ENCODE peak calls at places on chromosomes 7 and 10, in nine cellular contexts. Q is spleen, T is ascending aorta, W is AG10803, J is progenitor cell of endocrine pancreas, L is AG04450, B is fibroblast of the aortic adventitia, O is left ventricle myocardium inferior, M is lower lobe of right lung. U is an unnamed sample.

GRCh38 chr10:92740762-92741161 is 51.0 kb downstream of the HHEX start:
- DNase-seq in W (peak; percentile 12), B (peak; percentile 42), M (no peak), J (no peak), Q (no peak), L (no peak), T (no peak), O (no peak), U (peak; percentile 8)

GRCh38 chr7:139739863-139740597 is 37.8 kb downstream of the HIPK2 start:
- DNase-seq in L (no peak), J (no peak), T (no peak), B (no peak), W (no peak), Q (no peak), M (no peak), O (peak; percentile 63), U (no peak)

GRCh38 chr7:85111761-85112160 is 75.1 kb downstream of the SEMA3D start:
- DNase-seq in M (no peak), Q (no peak), L (no peak), B (peak; percentile 35), O (no peak), T (no peak), W (peak; percentile 42), J (no peak), U (peak; percentile 50)

GRCh38 chr7:120725376-120726039 is 132.4 kb downstream of the TSPAN12 start:
- DNase-seq in B (peak; percentile 78), M (no peak), W (peak; percentile 49), T (no peak), Q (no peak), L (no peak), O (no peak), J (no peak), U (peak; percentile 62)

GRCh38 chr10:58531084-58531695 is 18.5 kb downstream of the BICC1 start:
- DNase-seq in Q (no peak), W (peak; percentile 72), O (no peak), M (no peak), J (peak; percentile 53), B (peak; percentile 86), T (no peak), L (no peak), U (peak; percentile 87)

GRCh38 chr10:102245101-102245931 is at the start of gene GBF1:
- DNase-seq in T (peak; percentile 89), W (peak; percentile 100), O (peak; percentile 91), M (peak; percentile 93), B (peak; percentile 100), L (peak; percentile 99), J (peak; percentile 72), Q (peak; percentile 96), U (peak; percentile 100)

GRCh38 chr10:71390921-71391690 is 5.6 kb upstream of the CDH23 start:
- DNase-seq in B (no peak), W (no peak), O (no peak), M (no peak), L (no peak), T (no peak), Q (peak; percentile 23), J (no peak), U (no peak)

GRCh38 chr7:157985636-157986035 is 602.0 kb downstream of the PTPRN2 start:
- DNase-seq in B (no peak), O (no peak), W (no peak), Q (peak; percentile 62), J (no peak), M (no peak), T (no peak), L (no peak), U (no peak)

GRCh38 chr10:73253226-73253557 is 748 bp upstream of the MRPS16 start:
- DNase-seq in O (no peak), Q (no peak), M (no peak), W (no peak), B (no peak), T (no peak), J (no peak), L (no peak), U (no peak)

GRCh38 chr10:66322261-66322660 is 603.6 kb upstream of the LRRTM3 start:
- DNase-seq in B (no peak), J (no peak), W (no peak), L (no peak), O (no peak), T (no peak), Q (no peak), M (no peak), U (no peak)

GRCh38 chr10:20936388-20936787 is 39.3 kb upstream of the NEBL start:
- DNase-seq in Q (no peak), M (no peak), J (no peak), O (no peak), W (no peak), L (no peak), T (no peak), B (no peak), U (no peak)

GRCh38 chr7:2431260-2431867 is 28.0 kb downstream of the CHST12 start:
- DNase-seq in J (no peak), M (no peak), W (no peak), L (no peak), O (no peak), T (no peak), Q (no peak), B (no peak), U (peak; percentile 6)

GRCh38 chr10:128693493-128694132 is 567.4 kb upstream of the MKI67 start:
- DNase-seq in J (no peak), M (no peak), O (no peak), B (no peak), T (no peak), L (no peak), Q (no peak), W (no peak), U (no peak)

GRCh38 chr10:77833792-77834191 is 92.8 kb downstream of the DLG5 start:
- DNase-seq in B (no peak), Q (no peak), O (no peak), L (no peak), J (no peak), M (peak; percentile 38), W (no peak), T (no peak), U (no peak)

GRCh38 chr7:1244701-1245526 is 12.2 kb downstream of the UNCX start:
- DNase-seq in J (no peak), B (no peak), L (no peak), M (no peak), W (no peak), Q (no peak), O (no peak), T (no peak), U (no peak)

GRCh38 chr7:5382281-5383041 is 41.2 kb downstream of the TNRC18 start:
- DNase-seq in L (no peak), M (no peak), J (peak; percentile 44), B (no peak), Q (no peak), O (no peak), T (no peak), W (peak; percentile 15), U (peak; percentile 30)

GRCh38 chr10:113515521-113516045 is 37.3 kb upstream of the HABP2 start:
- DNase-seq in T (no peak), Q (no peak), W (peak; percentile 87), L (no peak), M (no peak), O (no peak), B (no peak), J (no peak), U (no peak)

GRCh38 chr10:118624747-118625146 is 29.3 kb upstream of the PRLHR start:
- DNase-seq in L (no peak), M (no peak), W (no peak), J (no peak), B (no peak), T (no peak), Q (no peak), O (no peak), U (no peak)

GRCh38 chr7:112398534-112398933 is 51.7 kb upstream of the IFRD1 start:
- DNase-seq in J (no peak), Q (no peak), T (no peak), L (no peak), B (no peak), W (no peak), O (no peak), M (no peak), U (no peak)

GRCh38 chr7:8259586-8260222 is 2.3 kb downstream of the ICA1 start:
- DNase-seq in Q (no peak), T (no peak), O (no peak), B (no peak), W (no peak), L (no peak), J (no peak), M (no peak), U (no peak)
- TF ChIP-seq CTCF in Q (no peak), T (no peak), O (no peak), B (no peak), W (no peak), L (no peak), J (no peak), M (no peak), U (no peak)

DNA sequence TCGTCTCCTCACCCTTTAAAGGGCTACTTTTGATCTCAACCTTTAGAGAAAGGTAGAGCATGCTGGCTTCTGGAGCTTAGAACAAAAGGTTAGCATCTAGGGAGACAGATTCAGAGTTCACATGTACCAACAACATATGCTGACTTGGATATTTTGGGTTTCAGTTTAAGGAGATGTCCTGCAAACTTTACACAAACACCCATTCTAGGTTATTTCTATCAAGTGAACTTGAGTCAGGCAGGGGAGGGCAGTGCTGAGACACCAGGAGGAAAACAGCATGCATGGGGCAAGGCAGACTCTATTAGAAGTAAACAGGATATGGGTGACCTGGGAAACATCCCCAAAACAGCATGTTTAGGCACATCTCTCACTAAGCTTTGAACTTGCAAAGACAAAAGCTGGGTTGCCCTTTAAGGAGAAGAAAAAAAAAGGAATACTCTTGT is 43.8 kb downstream of the ARL4A start:
- DNase-seq in B (peak; percentile 38), W (peak; percentile 31), J (no peak), M (no peak), Q (no peak), T (no peak), L (no peak), O (no peak), U (peak; percentile 70)
- TF ChIP-seq CTCF in B (peak; percentile 6), W (peak; percentile 26), J (no peak), M (peak; percentile 8), Q (no peak), T (no peak), L (no peak), O (no peak), U (peak; percentile 27)

GRCh38 chr10:69383485-69384089 is 33.1 kb downstream of the TACR2 start:
- DNase-seq in T (no peak), W (peak; percentile 74), B (peak; percentile 67), J (no peak), L (no peak), M (no peak), O (peak; percentile 46), Q (no peak), U (peak; percentile 59)
- TF ChIP-seq CTCF in T (no peak), W (peak; percentile 44), B (peak; percentile 44), J (no peak), L (peak; percentile 39), M (peak; percentile 11), O (peak; percentile 42), Q (no peak), U (peak; percentile 24)

DNA sequence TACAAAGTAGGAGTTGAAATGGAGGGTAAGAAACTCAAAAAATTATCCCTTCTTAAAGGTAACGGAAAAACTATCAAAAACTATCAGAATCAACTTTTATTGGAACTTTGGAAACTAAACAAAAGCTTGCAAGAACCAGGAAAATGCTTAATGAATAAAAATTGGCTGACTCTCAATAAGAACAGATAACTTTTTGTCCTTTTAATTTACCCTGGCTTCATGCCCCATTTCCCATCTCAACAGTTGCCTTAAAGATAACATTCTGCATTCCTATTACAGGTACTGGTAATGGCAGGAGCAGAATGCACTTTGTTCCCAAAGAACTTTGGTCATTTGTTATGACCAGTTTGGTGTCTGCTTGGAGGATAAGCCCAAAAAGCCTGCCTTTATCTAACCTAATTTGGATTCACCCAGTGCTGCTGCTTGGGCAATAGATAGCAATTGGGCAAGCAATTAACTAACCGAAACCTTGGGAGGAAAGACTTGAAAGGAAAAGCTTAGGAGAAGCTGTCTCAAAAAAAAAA is 17.8 kb downstream of the CH25H start:
- DNase-seq in O (no peak), Q (no peak), B (no peak), M (no peak), L (no peak), J (no peak), W (no peak), T (no peak), U (no peak)
- TF ChIP-seq CTCF in O (no peak), Q (no peak), B (no peak), M (no peak), L (no peak), J (no peak), W (no peak), T (no peak), U (no peak)